ENCODE peak calls at places on chromosomes 7 and 10, in four cellular contexts. One of them, this sample, is unnamed.

GRCh38 chr10:28797904-28798371 is 120.6 kb downstream of the BAMBI start:
- DNase-seq in colonic mucosa: no peak
- DNase-seq in endodermal cell: no peak
- DNase-seq in cardiac muscle cell: no peak
- DNase-seq in this sample: no peak

GRCh38 chr10:6201511-6201975 is 1.2 kb upstream of the PFKFB3 start:
- DNase-seq in colonic mucosa: peak; percentile 82
- DNase-seq in endodermal cell: peak; percentile 84
- DNase-seq in cardiac muscle cell: peak; percentile 89
- DNase-seq in this sample: no peak

GRCh38 chr7:137025469-137026175 is 157.2 kb downstream of the CHRM2 start:
- DNase-seq in colonic mucosa: no peak
- DNase-seq in endodermal cell: no peak
- DNase-seq in cardiac muscle cell: no peak
- DNase-seq in this sample: no peak

GRCh38 chr7:74480861-74481417 is 27.2 kb downstream of the GTF2IRD1 start:
- DNase-seq in colonic mucosa: peak; percentile 68
- DNase-seq in endodermal cell: no peak
- DNase-seq in cardiac muscle cell: no peak
- DNase-seq in this sample: peak; percentile 88

GRCh38 chr7:41311301-41311700 is 391.6 kb downstream of the INHBA start:
- DNase-seq in colonic mucosa: no peak
- DNase-seq in endodermal cell: no peak
- DNase-seq in cardiac muscle cell: no peak
- DNase-seq in this sample: no peak

GRCh38 chr7:75546272-75547015 is 54.3 kb downstream of the SPDYE5 start:
- DNase-seq in colonic mucosa: no peak
- DNase-seq in endodermal cell: peak; percentile 79
- DNase-seq in cardiac muscle cell: no peak
- DNase-seq in this sample: no peak

GRCh38 chr10:71092812-71093391 is 119.5 kb upstream of the UNC5B start:
- DNase-seq in colonic mucosa: no peak
- DNase-seq in endodermal cell: no peak
- DNase-seq in cardiac muscle cell: peak; percentile 42
- DNase-seq in this sample: peak; percentile 42

GRCh38 chr7:75533926-75534325 is 41.8 kb downstream of the SPDYE5 start:
- DNase-seq in colonic mucosa: no peak
- DNase-seq in endodermal cell: no peak
- DNase-seq in cardiac muscle cell: no peak
- DNase-seq in this sample: peak; percentile 59

GRCh38 chr7:30349816-30350215 is 65.4 kb downstream of the ZNRF2 start:
- DNase-seq in colonic mucosa: no peak
- DNase-seq in endodermal cell: no peak
- DNase-seq in cardiac muscle cell: no peak
- DNase-seq in this sample: no peak

DNA sequence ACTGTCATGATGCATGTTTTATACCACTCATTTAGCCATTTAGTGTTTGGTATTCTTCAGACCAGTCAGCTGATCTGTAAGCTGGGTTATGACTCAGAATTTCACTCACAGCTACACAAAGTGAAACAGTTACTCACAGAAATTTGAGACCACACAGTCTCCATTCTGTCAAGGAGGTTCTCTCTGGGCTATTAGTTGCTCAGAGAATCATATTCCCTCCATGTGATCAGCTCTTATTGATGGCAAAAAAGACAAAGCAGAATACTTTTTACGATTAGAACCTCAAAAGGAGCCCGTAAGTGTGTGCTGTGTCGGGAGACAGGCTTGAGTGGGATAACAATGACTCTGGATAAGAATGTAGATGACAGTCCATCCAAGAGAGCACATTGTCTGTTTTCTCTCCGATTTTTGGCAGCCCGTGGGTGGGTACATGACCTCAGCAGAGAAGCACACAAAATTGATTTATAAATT is 277.6 kb upstream of the SORCS1 start:
- DNase-seq in colonic mucosa: no peak
- DNase-seq in endodermal cell: no peak
- DNase-seq in cardiac muscle cell: no peak
- DNase-seq in this sample: no peak
- TF ChIP-seq CTCF in colonic mucosa: no peak
- TF ChIP-seq CTCF in endodermal cell: no peak
- TF ChIP-seq CTCF in cardiac muscle cell: no peak
- TF ChIP-seq CTCF in this sample: no peak

GRCh38 chr10:116120688-116121087 is 152.3 kb downstream of the GFRA1 start:
- DNase-seq in colonic mucosa: peak; percentile 16
- DNase-seq in endodermal cell: peak; percentile 94
- DNase-seq in cardiac muscle cell: peak; percentile 46
- DNase-seq in this sample: peak; percentile 75
- TF ChIP-seq CTCF in colonic mucosa: no peak
- TF ChIP-seq CTCF in endodermal cell: peak; percentile 94
- TF ChIP-seq CTCF in cardiac muscle cell: no peak
- TF ChIP-seq CTCF in this sample: peak; percentile 40

DNA sequence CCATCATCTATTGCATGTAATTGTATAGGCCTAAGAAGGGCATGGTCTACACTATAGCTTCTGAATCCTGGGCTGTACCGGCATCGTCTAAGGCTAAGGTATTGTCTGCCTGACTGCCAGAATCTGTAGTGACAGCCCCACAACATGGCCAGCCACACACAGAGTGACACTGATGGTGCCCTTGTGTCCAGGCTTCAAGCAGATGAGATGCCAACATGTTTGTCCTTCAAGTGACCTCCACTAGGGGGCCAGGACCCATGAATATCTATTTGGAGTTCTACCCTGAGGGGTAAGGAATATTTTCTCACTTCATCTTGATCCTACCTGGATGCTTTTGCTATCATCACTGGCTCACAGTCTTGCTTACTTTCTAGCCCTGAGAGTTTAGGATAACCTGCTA is 1.5 kb downstream of the CYP3A7 start:
- DNase-seq in colonic mucosa: no peak
- DNase-seq in endodermal cell: peak; percentile 71
- DNase-seq in cardiac muscle cell: no peak
- DNase-seq in this sample: no peak
- TF ChIP-seq CTCF in colonic mucosa: no peak
- TF ChIP-seq CTCF in endodermal cell: peak; percentile 71
- TF ChIP-seq CTCF in cardiac muscle cell: peak; percentile 22
- TF ChIP-seq CTCF in this sample: no peak

GRCh38 chr7:8724080-8724718 is 290.8 kb downstream of the NXPH1 start:
- DNase-seq in colonic mucosa: peak; percentile 42
- DNase-seq in endodermal cell: peak; percentile 88
- DNase-seq in cardiac muscle cell: peak; percentile 86
- DNase-seq in this sample: no peak
- TF ChIP-seq CTCF in colonic mucosa: peak; percentile 39
- TF ChIP-seq CTCF in endodermal cell: peak; percentile 92
- TF ChIP-seq CTCF in cardiac muscle cell: no peak
- TF ChIP-seq CTCF in this sample: peak; percentile 50